ENCODE peak calls at places on chromosomes 16 and 17, in nine cellular contexts. One of them, this sample, is unnamed.

GRCh38 chr17:7592422-7593021 is 2.6 kb upstream of the SOX15 start:
- DNase-seq in activated T-helper 1 cell treated with anti-CD3 and anti-CD28 coated beads, Interleukin-12 subunit alpha, Interleukin-12 subunit beta, Interleukin-2, Interleukin-4 antibody, amounts not matched to agents 30 ng/mL and 10 ng/mL and 1 ng/mL, durations not matched to agents 14 hours and 24 hours and 36 hours: no peak
- DNase-seq in H9: no peak
- DNase-seq in NCI-H1092 treated with DMSO at 0.1 percent for 48 hours: no peak
- DNase-seq in NCI-H1436 treated with DMSO at 0.1 percent for 48 hours: no peak
- DNase-seq in fibroblast of the aortic adventitia: no peak
- DNase-seq in transverse colon: no peak
- DNase-seq in NCI-H1417: no peak
- DNase-seq in KBM-7: no peak
- DNase-seq in this sample: no peak

GRCh38 chr16:16019488-16019887 is 70.1 kb downstream of the ABCC1 start:
- DNase-seq in activated T-helper 1 cell treated with anti-CD3 and anti-CD28 coated beads, Interleukin-12 subunit alpha, Interleukin-12 subunit beta, Interleukin-2, Interleukin-4 antibody, amounts not matched to agents 30 ng/mL and 10 ng/mL and 1 ng/mL, durations not matched to agents 14 hours and 24 hours and 36 hours: no peak
- DNase-seq in H9: no peak
- DNase-seq in NCI-H1092 treated with DMSO at 0.1 percent for 48 hours: no peak
- DNase-seq in NCI-H1436 treated with DMSO at 0.1 percent for 48 hours: no peak
- DNase-seq in fibroblast of the aortic adventitia: peak; percentile 67
- DNase-seq in transverse colon: no peak
- DNase-seq in NCI-H1417: no peak
- DNase-seq in KBM-7: no peak
- DNase-seq in this sample: peak; percentile 54

GRCh38 chr16:84467709-84468108 is 36.8 kb downstream of the MEAK7 start:
- DNase-seq in activated T-helper 1 cell treated with anti-CD3 and anti-CD28 coated beads, Interleukin-12 subunit alpha, Interleukin-12 subunit beta, Interleukin-2, Interleukin-4 antibody, amounts not matched to agents 30 ng/mL and 10 ng/mL and 1 ng/mL, durations not matched to agents 14 hours and 24 hours and 36 hours: no peak
- DNase-seq in H9: no peak
- DNase-seq in NCI-H1092 treated with DMSO at 0.1 percent for 48 hours: no peak
- DNase-seq in NCI-H1436 treated with DMSO at 0.1 percent for 48 hours: no peak
- DNase-seq in fibroblast of the aortic adventitia: no peak
- DNase-seq in transverse colon: no peak
- DNase-seq in NCI-H1417: no peak
- DNase-seq in KBM-7: no peak
- DNase-seq in this sample: no peak

GRCh38 chr17:13288248-13288647 is 270.4 kb upstream of the ELAC2 start:
- DNase-seq in activated T-helper 1 cell treated with anti-CD3 and anti-CD28 coated beads, Interleukin-12 subunit alpha, Interleukin-12 subunit beta, Interleukin-2, Interleukin-4 antibody, amounts not matched to agents 30 ng/mL and 10 ng/mL and 1 ng/mL, durations not matched to agents 14 hours and 24 hours and 36 hours: no peak
- DNase-seq in H9: no peak
- DNase-seq in NCI-H1092 treated with DMSO at 0.1 percent for 48 hours: no peak
- DNase-seq in NCI-H1436 treated with DMSO at 0.1 percent for 48 hours: no peak
- DNase-seq in fibroblast of the aortic adventitia: no peak
- DNase-seq in transverse colon: no peak
- DNase-seq in NCI-H1417: no peak
- DNase-seq in KBM-7: no peak
- DNase-seq in this sample: no peak

GRCh38 chr17:16013943-16014407 is 14.4 kb downstream of the TTC19 start:
- DNase-seq in activated T-helper 1 cell treated with anti-CD3 and anti-CD28 coated beads, Interleukin-12 subunit alpha, Interleukin-12 subunit beta, Interleukin-2, Interleukin-4 antibody, amounts not matched to agents 30 ng/mL and 10 ng/mL and 1 ng/mL, durations not matched to agents 14 hours and 24 hours and 36 hours: no peak
- DNase-seq in H9: no peak
- DNase-seq in NCI-H1092 treated with DMSO at 0.1 percent for 48 hours: no peak
- DNase-seq in NCI-H1436 treated with DMSO at 0.1 percent for 48 hours: no peak
- DNase-seq in fibroblast of the aortic adventitia: peak; percentile 82
- DNase-seq in transverse colon: no peak
- DNase-seq in NCI-H1417: peak; percentile 4
- DNase-seq in KBM-7: no peak
- DNase-seq in this sample: peak; percentile 81

GRCh38 chr16:87062569-87063442 is 254.4 kb downstream of the C16orf95 start:
- DNase-seq in activated T-helper 1 cell treated with anti-CD3 and anti-CD28 coated beads, Interleukin-12 subunit alpha, Interleukin-12 subunit beta, Interleukin-2, Interleukin-4 antibody, amounts not matched to agents 30 ng/mL and 10 ng/mL and 1 ng/mL, durations not matched to agents 14 hours and 24 hours and 36 hours: peak; percentile 11
- DNase-seq in H9: peak; percentile 75
- DNase-seq in NCI-H1092 treated with DMSO at 0.1 percent for 48 hours: peak; percentile 51
- DNase-seq in NCI-H1436 treated with DMSO at 0.1 percent for 48 hours: no peak
- DNase-seq in fibroblast of the aortic adventitia: peak; percentile 78
- DNase-seq in transverse colon: peak; percentile 55
- DNase-seq in NCI-H1417: peak; percentile 80
- DNase-seq in KBM-7: peak; percentile 64
- DNase-seq in this sample: peak; percentile 31

GRCh38 chr17:74011963-74012362 is 191.5 kb upstream of the RPL38 start:
- DNase-seq in activated T-helper 1 cell treated with anti-CD3 and anti-CD28 coated beads, Interleukin-12 subunit alpha, Interleukin-12 subunit beta, Interleukin-2, Interleukin-4 antibody, amounts not matched to agents 30 ng/mL and 10 ng/mL and 1 ng/mL, durations not matched to agents 14 hours and 24 hours and 36 hours: no peak
- DNase-seq in H9: no peak
- DNase-seq in NCI-H1092 treated with DMSO at 0.1 percent for 48 hours: peak; percentile 95
- DNase-seq in NCI-H1436 treated with DMSO at 0.1 percent for 48 hours: peak; percentile 57
- DNase-seq in fibroblast of the aortic adventitia: no peak
- DNase-seq in transverse colon: no peak
- DNase-seq in NCI-H1417: peak; percentile 94
- DNase-seq in KBM-7: no peak
- DNase-seq in this sample: no peak

GRCh38 chr17:28968269-28968913 is 17.1 kb upstream of the PHF12 start:
- DNase-seq in activated T-helper 1 cell treated with anti-CD3 and anti-CD28 coated beads, Interleukin-12 subunit alpha, Interleukin-12 subunit beta, Interleukin-2, Interleukin-4 antibody, amounts not matched to agents 30 ng/mL and 10 ng/mL and 1 ng/mL, durations not matched to agents 14 hours and 24 hours and 36 hours: no peak
- DNase-seq in H9: peak; percentile 65
- DNase-seq in NCI-H1092 treated with DMSO at 0.1 percent for 48 hours: no peak
- DNase-seq in NCI-H1436 treated with DMSO at 0.1 percent for 48 hours: no peak
- DNase-seq in fibroblast of the aortic adventitia: peak; percentile 28
- DNase-seq in transverse colon: no peak
- DNase-seq in NCI-H1417: peak; percentile 42
- DNase-seq in KBM-7: no peak
- DNase-seq in this sample: peak; percentile 32

GRCh38 chr17:35238817-35239216 is 4.1 kb upstream of the SLFN5 start:
- DNase-seq in activated T-helper 1 cell treated with anti-CD3 and anti-CD28 coated beads, Interleukin-12 subunit alpha, Interleukin-12 subunit beta, Interleukin-2, Interleukin-4 antibody, amounts not matched to agents 30 ng/mL and 10 ng/mL and 1 ng/mL, durations not matched to agents 14 hours and 24 hours and 36 hours: no peak
- DNase-seq in H9: no peak
- DNase-seq in NCI-H1092 treated with DMSO at 0.1 percent for 48 hours: no peak
- DNase-seq in NCI-H1436 treated with DMSO at 0.1 percent for 48 hours: no peak
- DNase-seq in fibroblast of the aortic adventitia: peak; percentile 24
- DNase-seq in transverse colon: no peak
- DNase-seq in NCI-H1417: no peak
- DNase-seq in KBM-7: no peak
- DNase-seq in this sample: peak; percentile 49

GRCh38 chr17:71327376-71328059 is 793.3 kb upstream of the SOX9 start:
- DNase-seq in activated T-helper 1 cell treated with anti-CD3 and anti-CD28 coated beads, Interleukin-12 subunit alpha, Interleukin-12 subunit beta, Interleukin-2, Interleukin-4 antibody, amounts not matched to agents 30 ng/mL and 10 ng/mL and 1 ng/mL, durations not matched to agents 14 hours and 24 hours and 36 hours: no peak
- DNase-seq in H9: no peak
- DNase-seq in NCI-H1092 treated with DMSO at 0.1 percent for 48 hours: no peak
- DNase-seq in NCI-H1436 treated with DMSO at 0.1 percent for 48 hours: no peak
- DNase-seq in fibroblast of the aortic adventitia: peak; percentile 28
- DNase-seq in transverse colon: no peak
- DNase-seq in NCI-H1417: no peak
- DNase-seq in KBM-7: no peak
- DNase-seq in this sample: peak; percentile 69

GRCh38 chr16:54654429-54654828 is 276.2 kb upstream of the IRX5 start:
- DNase-seq in activated T-helper 1 cell treated with anti-CD3 and anti-CD28 coated beads, Interleukin-12 subunit alpha, Interleukin-12 subunit beta, Interleukin-2, Interleukin-4 antibody, amounts not matched to agents 30 ng/mL and 10 ng/mL and 1 ng/mL, durations not matched to agents 14 hours and 24 hours and 36 hours: no peak
- DNase-seq in H9: no peak
- DNase-seq in NCI-H1092 treated with DMSO at 0.1 percent for 48 hours: peak; percentile 24
- DNase-seq in NCI-H1436 treated with DMSO at 0.1 percent for 48 hours: peak; percentile 16
- DNase-seq in fibroblast of the aortic adventitia: no peak
- DNase-seq in transverse colon: no peak
- DNase-seq in NCI-H1417: peak; percentile 74
- DNase-seq in KBM-7: peak; percentile 11
- DNase-seq in this sample: no peak

GRCh38 chr17:66152756-66153155 is 39.2 kb downstream of the CEP112 start:
- DNase-seq in activated T-helper 1 cell treated with anti-CD3 and anti-CD28 coated beads, Interleukin-12 subunit alpha, Interleukin-12 subunit beta, Interleukin-2, Interleukin-4 antibody, amounts not matched to agents 30 ng/mL and 10 ng/mL and 1 ng/mL, durations not matched to agents 14 hours and 24 hours and 36 hours: no peak
- DNase-seq in H9: no peak
- DNase-seq in NCI-H1092 treated with DMSO at 0.1 percent for 48 hours: no peak
- DNase-seq in NCI-H1436 treated with DMSO at 0.1 percent for 48 hours: no peak
- DNase-seq in fibroblast of the aortic adventitia: peak; percentile 16
- DNase-seq in transverse colon: no peak
- DNase-seq in NCI-H1417: no peak
- DNase-seq in KBM-7: no peak
- DNase-seq in this sample: peak; percentile 53

GRCh38 chr17:74608511-74608910 is 15.0 kb downstream of the CD300E start:
- DNase-seq in activated T-helper 1 cell treated with anti-CD3 and anti-CD28 coated beads, Interleukin-12 subunit alpha, Interleukin-12 subunit beta, Interleukin-2, Interleukin-4 antibody, amounts not matched to agents 30 ng/mL and 10 ng/mL and 1 ng/mL, durations not matched to agents 14 hours and 24 hours and 36 hours: no peak
- DNase-seq in H9: no peak
- DNase-seq in NCI-H1092 treated with DMSO at 0.1 percent for 48 hours: no peak
- DNase-seq in NCI-H1436 treated with DMSO at 0.1 percent for 48 hours: no peak
- DNase-seq in fibroblast of the aortic adventitia: no peak
- DNase-seq in transverse colon: no peak
- DNase-seq in NCI-H1417: no peak
- DNase-seq in KBM-7: no peak
- DNase-seq in this sample: no peak

GRCh38 chr17:65750678-65751077 is 189.2 kb upstream of the AXIN2 start:
- DNase-seq in activated T-helper 1 cell treated with anti-CD3 and anti-CD28 coated beads, Interleukin-12 subunit alpha, Interleukin-12 subunit beta, Interleukin-2, Interleukin-4 antibody, amounts not matched to agents 30 ng/mL and 10 ng/mL and 1 ng/mL, durations not matched to agents 14 hours and 24 hours and 36 hours: no peak
- DNase-seq in H9: no peak
- DNase-seq in NCI-H1092 treated with DMSO at 0.1 percent for 48 hours: peak; percentile 64
- DNase-seq in NCI-H1436 treated with DMSO at 0.1 percent for 48 hours: peak; percentile 8
- DNase-seq in fibroblast of the aortic adventitia: peak; percentile 96
- DNase-seq in transverse colon: peak; percentile 70
- DNase-seq in NCI-H1417: peak; percentile 51
- DNase-seq in KBM-7: peak; percentile 13
- DNase-seq in this sample: peak; percentile 95

GRCh38 chr16:3988824-3989223 is 108.3 kb upstream of the CREBBP start:
- DNase-seq in activated T-helper 1 cell treated with anti-CD3 and anti-CD28 coated beads, Interleukin-12 subunit alpha, Interleukin-12 subunit beta, Interleukin-2, Interleukin-4 antibody, amounts not matched to agents 30 ng/mL and 10 ng/mL and 1 ng/mL, durations not matched to agents 14 hours and 24 hours and 36 hours: no peak
- DNase-seq in H9: no peak
- DNase-seq in NCI-H1092 treated with DMSO at 0.1 percent for 48 hours: no peak
- DNase-seq in NCI-H1436 treated with DMSO at 0.1 percent for 48 hours: peak; percentile 22
- DNase-seq in fibroblast of the aortic adventitia: no peak
- DNase-seq in transverse colon: no peak
- DNase-seq in NCI-H1417: peak; percentile 47
- DNase-seq in KBM-7: no peak
- DNase-seq in this sample: no peak

GRCh38 chr16:8517280-8517679 is 73.0 kb downstream of the TMEM114 start:
- DNase-seq in activated T-helper 1 cell treated with anti-CD3 and anti-CD28 coated beads, Interleukin-12 subunit alpha, Interleukin-12 subunit beta, Interleukin-2, Interleukin-4 antibody, amounts not matched to agents 30 ng/mL and 10 ng/mL and 1 ng/mL, durations not matched to agents 14 hours and 24 hours and 36 hours: no peak
- DNase-seq in H9: no peak
- DNase-seq in NCI-H1092 treated with DMSO at 0.1 percent for 48 hours: no peak
- DNase-seq in NCI-H1436 treated with DMSO at 0.1 percent for 48 hours: no peak
- DNase-seq in fibroblast of the aortic adventitia: no peak
- DNase-seq in transverse colon: no peak
- DNase-seq in NCI-H1417: no peak
- DNase-seq in KBM-7: no peak
- DNase-seq in this sample: no peak

GRCh38 chr17:61586031-61586566 is 4.9 kb downstream of the NACA2 start:
- DNase-seq in activated T-helper 1 cell treated with anti-CD3 and anti-CD28 coated beads, Interleukin-12 subunit alpha, Interleukin-12 subunit beta, Interleukin-2, Interleukin-4 antibody, amounts not matched to agents 30 ng/mL and 10 ng/mL and 1 ng/mL, durations not matched to agents 14 hours and 24 hours and 36 hours: no peak
- DNase-seq in H9: no peak
- DNase-seq in NCI-H1092 treated with DMSO at 0.1 percent for 48 hours: no peak
- DNase-seq in NCI-H1436 treated with DMSO at 0.1 percent for 48 hours: no peak
- DNase-seq in fibroblast of the aortic adventitia: no peak
- DNase-seq in transverse colon: no peak
- DNase-seq in NCI-H1417: no peak
- DNase-seq in KBM-7: no peak
- DNase-seq in this sample: no peak

GRCh38 chr17:17749921-17750320 is 68.7 kb downstream of the RAI1 start:
- DNase-seq in activated T-helper 1 cell treated with anti-CD3 and anti-CD28 coated beads, Interleukin-12 subunit alpha, Interleukin-12 subunit beta, Interleukin-2, Interleukin-4 antibody, amounts not matched to agents 30 ng/mL and 10 ng/mL and 1 ng/mL, durations not matched to agents 14 hours and 24 hours and 36 hours: peak; percentile 38
- DNase-seq in H9: peak; percentile 98
- DNase-seq in NCI-H1092 treated with DMSO at 0.1 percent for 48 hours: peak; percentile 5
- DNase-seq in NCI-H1436 treated with DMSO at 0.1 percent for 48 hours: peak; percentile 85
- DNase-seq in fibroblast of the aortic adventitia: peak; percentile 56
- DNase-seq in transverse colon: peak; percentile 47
- DNase-seq in NCI-H1417: peak; percentile 46
- DNase-seq in KBM-7: peak; percentile 37
- DNase-seq in this sample: no peak

GRCh38 chr16:67233596-67233995 is 6.7 kb downstream of the TMEM208 start:
- DNase-seq in activated T-helper 1 cell treated with anti-CD3 and anti-CD28 coated beads, Interleukin-12 subunit alpha, Interleukin-12 subunit beta, Interleukin-2, Interleukin-4 antibody, amounts not matched to agents 30 ng/mL and 10 ng/mL and 1 ng/mL, durations not matched to agents 14 hours and 24 hours and 36 hours: no peak
- DNase-seq in H9: no peak
- DNase-seq in NCI-H1092 treated with DMSO at 0.1 percent for 48 hours: no peak
- DNase-seq in NCI-H1436 treated with DMSO at 0.1 percent for 48 hours: no peak
- DNase-seq in fibroblast of the aortic adventitia: no peak
- DNase-seq in transverse colon: no peak
- DNase-seq in NCI-H1417: no peak
- DNase-seq in KBM-7: no peak
- DNase-seq in this sample: no peak

GRCh38 chr16:53055603-53056527 is 1.1 kb downstream of the CHD9 start:
- DNase-seq in activated T-helper 1 cell treated with anti-CD3 and anti-CD28 coated beads, Interleukin-12 subunit alpha, Interleukin-12 subunit beta, Interleukin-2, Interleukin-4 antibody, amounts not matched to agents 30 ng/mL and 10 ng/mL and 1 ng/mL, durations not matched to agents 14 hours and 24 hours and 36 hours: no peak
- DNase-seq in H9: peak; percentile 43
- DNase-seq in NCI-H1092 treated with DMSO at 0.1 percent for 48 hours: no peak
- DNase-seq in NCI-H1436 treated with DMSO at 0.1 percent for 48 hours: no peak
- DNase-seq in fibroblast of the aortic adventitia: peak; percentile 84
- DNase-seq in transverse colon: peak; percentile 64
- DNase-seq in NCI-H1417: peak; percentile 63
- DNase-seq in KBM-7: peak; percentile 81
- DNase-seq in this sample: peak; percentile 73

GRCh38 chr17:332558-333322 is 19.9 kb downstream of the RPH3AL start:
- DNase-seq in activated T-helper 1 cell treated with anti-CD3 and anti-CD28 coated beads, Interleukin-12 subunit alpha, Interleukin-12 subunit beta, Interleukin-2, Interleukin-4 antibody, amounts not matched to agents 30 ng/mL and 10 ng/mL and 1 ng/mL, durations not matched to agents 14 hours and 24 hours and 36 hours: no peak
- DNase-seq in H9: peak; percentile 36
- DNase-seq in NCI-H1092 treated with DMSO at 0.1 percent for 48 hours: no peak
- DNase-seq in NCI-H1436 treated with DMSO at 0.1 percent for 48 hours: no peak
- DNase-seq in fibroblast of the aortic adventitia: peak; percentile 9
- DNase-seq in transverse colon: no peak
- DNase-seq in NCI-H1417: no peak
- DNase-seq in KBM-7: no peak
- DNase-seq in this sample: peak; percentile 52

GRCh38 chr16:2001035-2001434 is 8.6 kb downstream of the ZNF598 start:
- DNase-seq in activated T-helper 1 cell treated with anti-CD3 and anti-CD28 coated beads, Interleukin-12 subunit alpha, Interleukin-12 subunit beta, Interleukin-2, Interleukin-4 antibody, amounts not matched to agents 30 ng/mL and 10 ng/mL and 1 ng/mL, durations not matched to agents 14 hours and 24 hours and 36 hours: no peak
- DNase-seq in H9: no peak
- DNase-seq in NCI-H1092 treated with DMSO at 0.1 percent for 48 hours: no peak
- DNase-seq in NCI-H1436 treated with DMSO at 0.1 percent for 48 hours: no peak
- DNase-seq in fibroblast of the aortic adventitia: no peak
- DNase-seq in transverse colon: no peak
- DNase-seq in NCI-H1417: no peak
- DNase-seq in KBM-7: no peak
- DNase-seq in this sample: no peak

GRCh38 chr17:34728771-34729310 is 149.5 kb downstream of the TMEM132E start:
- DNase-seq in activated T-helper 1 cell treated with anti-CD3 and anti-CD28 coated beads, Interleukin-12 subunit alpha, Interleukin-12 subunit beta, Interleukin-2, Interleukin-4 antibody, amounts not matched to agents 30 ng/mL and 10 ng/mL and 1 ng/mL, durations not matched to agents 14 hours and 24 hours and 36 hours: no peak
- DNase-seq in H9: peak; percentile 58
- DNase-seq in NCI-H1092 treated with DMSO at 0.1 percent for 48 hours: no peak
- DNase-seq in NCI-H1436 treated with DMSO at 0.1 percent for 48 hours: no peak
- DNase-seq in fibroblast of the aortic adventitia: no peak
- DNase-seq in transverse colon: no peak
- DNase-seq in NCI-H1417: no peak
- DNase-seq in KBM-7: no peak
- DNase-seq in this sample: no peak

GRCh38 chr17:21539146-21539545 is 153.2 kb upstream of the KCNJ18 start:
- DNase-seq in activated T-helper 1 cell treated with anti-CD3 and anti-CD28 coated beads, Interleukin-12 subunit alpha, Interleukin-12 subunit beta, Interleukin-2, Interleukin-4 antibody, amounts not matched to agents 30 ng/mL and 10 ng/mL and 1 ng/mL, durations not matched to agents 14 hours and 24 hours and 36 hours: no peak
- DNase-seq in H9: no peak
- DNase-seq in NCI-H1092 treated with DMSO at 0.1 percent for 48 hours: no peak
- DNase-seq in NCI-H1436 treated with DMSO at 0.1 percent for 48 hours: no peak
- DNase-seq in fibroblast of the aortic adventitia: peak; percentile 82
- DNase-seq in transverse colon: no peak
- DNase-seq in NCI-H1417: no peak
- DNase-seq in KBM-7: no peak
- DNase-seq in this sample: peak; percentile 4

GRCh38 chr17:31680126-31680525 is 178.9 kb downstream of the COPRS start:
- DNase-seq in activated T-helper 1 cell treated with anti-CD3 and anti-CD28 coated beads, Interleukin-12 subunit alpha, Interleukin-12 subunit beta, Interleukin-2, Interleukin-4 antibody, amounts not matched to agents 30 ng/mL and 10 ng/mL and 1 ng/mL, durations not matched to agents 14 hours and 24 hours and 36 hours: peak; percentile 52
- DNase-seq in H9: peak; percentile 18
- DNase-seq in NCI-H1092 treated with DMSO at 0.1 percent for 48 hours: no peak
- DNase-seq in NCI-H1436 treated with DMSO at 0.1 percent for 48 hours: no peak
- DNase-seq in fibroblast of the aortic adventitia: no peak
- DNase-seq in transverse colon: no peak
- DNase-seq in NCI-H1417: no peak
- DNase-seq in KBM-7: peak; percentile 76
- DNase-seq in this sample: no peak

GRCh38 chr16:27230562-27230991 is 27.3 kb downstream of the KDM8 start:
- DNase-seq in activated T-helper 1 cell treated with anti-CD3 and anti-CD28 coated beads, Interleukin-12 subunit alpha, Interleukin-12 subunit beta, Interleukin-2, Interleukin-4 antibody, amounts not matched to agents 30 ng/mL and 10 ng/mL and 1 ng/mL, durations not matched to agents 14 hours and 24 hours and 36 hours: peak; percentile 58
- DNase-seq in H9: no peak
- DNase-seq in NCI-H1092 treated with DMSO at 0.1 percent for 48 hours: no peak
- DNase-seq in NCI-H1436 treated with DMSO at 0.1 percent for 48 hours: no peak
- DNase-seq in fibroblast of the aortic adventitia: no peak
- DNase-seq in transverse colon: peak; percentile 91
- DNase-seq in NCI-H1417: no peak
- DNase-seq in KBM-7: peak; percentile 75
- DNase-seq in this sample: no peak

GRCh38 chr16:57422026-57422944 is 17.7 kb downstream of the CCL17 start:
- DNase-seq in activated T-helper 1 cell treated with anti-CD3 and anti-CD28 coated beads, Interleukin-12 subunit alpha, Interleukin-12 subunit beta, Interleukin-2, Interleukin-4 antibody, amounts not matched to agents 30 ng/mL and 10 ng/mL and 1 ng/mL, durations not matched to agents 14 hours and 24 hours and 36 hours: no peak
- DNase-seq in H9: peak; percentile 51
- DNase-seq in NCI-H1092 treated with DMSO at 0.1 percent for 48 hours: peak; percentile 57
- DNase-seq in NCI-H1436 treated with DMSO at 0.1 percent for 48 hours: no peak
- DNase-seq in fibroblast of the aortic adventitia: peak; percentile 79
- DNase-seq in transverse colon: peak; percentile 62
- DNase-seq in NCI-H1417: peak; percentile 43
- DNase-seq in KBM-7: peak; percentile 57
- DNase-seq in this sample: peak; percentile 29

GRCh38 chr16:88830250-88830649 is 18.5 kb upstream of the APRT start:
- DNase-seq in activated T-helper 1 cell treated with anti-CD3 and anti-CD28 coated beads, Interleukin-12 subunit alpha, Interleukin-12 subunit beta, Interleukin-2, Interleukin-4 antibody, amounts not matched to agents 30 ng/mL and 10 ng/mL and 1 ng/mL, durations not matched to agents 14 hours and 24 hours and 36 hours: no peak
- DNase-seq in H9: no peak
- DNase-seq in NCI-H1092 treated with DMSO at 0.1 percent for 48 hours: no peak
- DNase-seq in NCI-H1436 treated with DMSO at 0.1 percent for 48 hours: no peak
- DNase-seq in fibroblast of the aortic adventitia: no peak
- DNase-seq in transverse colon: peak; percentile 41
- DNase-seq in NCI-H1417: no peak
- DNase-seq in KBM-7: no peak
- DNase-seq in this sample: no peak

GRCh38 chr17:74957935-74958549 is 14.5 kb downstream of the HID1 start:
- DNase-seq in activated T-helper 1 cell treated with anti-CD3 and anti-CD28 coated beads, Interleukin-12 subunit alpha, Interleukin-12 subunit beta, Interleukin-2, Interleukin-4 antibody, amounts not matched to agents 30 ng/mL and 10 ng/mL and 1 ng/mL, durations not matched to agents 14 hours and 24 hours and 36 hours: peak; percentile 65
- DNase-seq in H9: peak; percentile 93
- DNase-seq in NCI-H1092 treated with DMSO at 0.1 percent for 48 hours: peak; percentile 41
- DNase-seq in NCI-H1436 treated with DMSO at 0.1 percent for 48 hours: no peak
- DNase-seq in fibroblast of the aortic adventitia: peak; percentile 48
- DNase-seq in transverse colon: peak; percentile 79
- DNase-seq in NCI-H1417: peak; percentile 71
- DNase-seq in KBM-7: peak; percentile 78
- DNase-seq in this sample: peak; percentile 6

GRCh38 chr16:21265104-21265825 is 12.8 kb downstream of the CRYM start:
- DNase-seq in activated T-helper 1 cell treated with anti-CD3 and anti-CD28 coated beads, Interleukin-12 subunit alpha, Interleukin-12 subunit beta, Interleukin-2, Interleukin-4 antibody, amounts not matched to agents 30 ng/mL and 10 ng/mL and 1 ng/mL, durations not matched to agents 14 hours and 24 hours and 36 hours: no peak
- DNase-seq in H9: no peak
- DNase-seq in NCI-H1092 treated with DMSO at 0.1 percent for 48 hours: no peak
- DNase-seq in NCI-H1436 treated with DMSO at 0.1 percent for 48 hours: no peak
- DNase-seq in fibroblast of the aortic adventitia: no peak
- DNase-seq in transverse colon: no peak
- DNase-seq in NCI-H1417: no peak
- DNase-seq in KBM-7: no peak
- DNase-seq in this sample: no peak

GRCh38 chr16:86396318-86396882 is 113.9 kb upstream of the FOXF1 start:
- DNase-seq in activated T-helper 1 cell treated with anti-CD3 and anti-CD28 coated beads, Interleukin-12 subunit alpha, Interleukin-12 subunit beta, Interleukin-2, Interleukin-4 antibody, amounts not matched to agents 30 ng/mL and 10 ng/mL and 1 ng/mL, durations not matched to agents 14 hours and 24 hours and 36 hours: no peak
- DNase-seq in H9: no peak
- DNase-seq in NCI-H1092 treated with DMSO at 0.1 percent for 48 hours: no peak
- DNase-seq in NCI-H1436 treated with DMSO at 0.1 percent for 48 hours: no peak
- DNase-seq in fibroblast of the aortic adventitia: peak; percentile 92
- DNase-seq in transverse colon: peak; percentile 34
- DNase-seq in NCI-H1417: no peak
- DNase-seq in KBM-7: no peak
- DNase-seq in this sample: peak; percentile 96